ENCODE peak calls at places on chromosomes 2 and 18, in nine cellular contexts. One of them, this sample, is unnamed.

GRCh38 chr2:31151501-31151900 is 13.3 kb upstream of the GALNT14 start:
- DNase-seq in RWPE1: no peak
- DNase-seq in HCEC 1CT: no peak
- DNase-seq in Calu3: no peak
- DNase-seq in anterior cingulate cortex: no peak
- DNase-seq in AG08395: no peak
- DNase-seq in D341Med: no peak
- DNase-seq in T-helper 2 cell: no peak
- DNase-seq in HT-29: peak
- DNase-seq in this sample: no peak

GRCh38 chr18:14969507-14969906 is 221.5 kb downstream of the ANKRD30B start:
- DNase-seq in RWPE1: no peak
- DNase-seq in HCEC 1CT: no peak
- DNase-seq in Calu3: no peak
- DNase-seq in anterior cingulate cortex: no peak
- DNase-seq in AG08395: no peak
- DNase-seq in D341Med: no peak
- DNase-seq in T-helper 2 cell: no peak
- DNase-seq in HT-29: no peak
- DNase-seq in this sample: no peak

GRCh38 chr2:230600285-230600684 is 112.4 kb upstream of the CAB39 start:
- DNase-seq in RWPE1: no peak
- DNase-seq in HCEC 1CT: no peak
- DNase-seq in Calu3: no peak
- DNase-seq in anterior cingulate cortex: no peak
- DNase-seq in AG08395: no peak
- DNase-seq in D341Med: no peak
- DNase-seq in T-helper 2 cell: no peak
- DNase-seq in HT-29: no peak
- DNase-seq in this sample: no peak

GRCh38 chr2:106160786-106161261 is 33.3 kb downstream of the UXS1 start:
- DNase-seq in RWPE1: no peak
- DNase-seq in HCEC 1CT: no peak
- DNase-seq in Calu3: no peak
- DNase-seq in anterior cingulate cortex: no peak
- DNase-seq in AG08395: no peak
- DNase-seq in D341Med: no peak
- DNase-seq in T-helper 2 cell: no peak
- DNase-seq in HT-29: no peak
- DNase-seq in this sample: no peak

GRCh38 chr2:17821535-17822451 is 5.5 kb downstream of the MSGN1 start:
- DNase-seq in RWPE1: no peak
- DNase-seq in HCEC 1CT: no peak
- DNase-seq in Calu3: no peak
- DNase-seq in anterior cingulate cortex: no peak
- DNase-seq in AG08395: no peak
- DNase-seq in D341Med: no peak
- DNase-seq in T-helper 2 cell: no peak
- DNase-seq in HT-29: no peak
- DNase-seq in this sample: no peak

GRCh38 chr2:166344286-166345113 is 31.2 kb downstream of the SCN9A start:
- DNase-seq in RWPE1: no peak
- DNase-seq in HCEC 1CT: peak
- DNase-seq in Calu3: no peak
- DNase-seq in anterior cingulate cortex: no peak
- DNase-seq in AG08395: peak
- DNase-seq in D341Med: no peak
- DNase-seq in T-helper 2 cell: no peak
- DNase-seq in HT-29: no peak
- DNase-seq in this sample: no peak

GRCh38 chr2:163808406-163808805 is 72.6 kb upstream of the FIGN start:
- DNase-seq in RWPE1: no peak
- DNase-seq in HCEC 1CT: no peak
- DNase-seq in Calu3: no peak
- DNase-seq in anterior cingulate cortex: no peak
- DNase-seq in AG08395: no peak
- DNase-seq in D341Med: no peak
- DNase-seq in T-helper 2 cell: no peak
- DNase-seq in HT-29: peak
- DNase-seq in this sample: no peak

GRCh38 chr2:224892574-224893204 is 149.6 kb downstream of the DOCK10 start:
- DNase-seq in RWPE1: no peak
- DNase-seq in HCEC 1CT: no peak
- DNase-seq in Calu3: no peak
- DNase-seq in anterior cingulate cortex: no peak
- DNase-seq in AG08395: no peak
- DNase-seq in D341Med: no peak
- DNase-seq in T-helper 2 cell: no peak
- DNase-seq in HT-29: no peak
- DNase-seq in this sample: no peak

GRCh38 chr2:241959751-241960269 is 90.3 kb downstream of the RTP5 start:
- DNase-seq in RWPE1: no peak
- DNase-seq in HCEC 1CT: no peak
- DNase-seq in Calu3: no peak
- DNase-seq in anterior cingulate cortex: no peak
- DNase-seq in AG08395: no peak
- DNase-seq in D341Med: no peak
- DNase-seq in T-helper 2 cell: no peak
- DNase-seq in HT-29: no peak
- DNase-seq in this sample: no peak

GRCh38 chr2:98394595-98395153 is 48.4 kb downstream of the CNGA3 start:
- DNase-seq in RWPE1: no peak
- DNase-seq in HCEC 1CT: no peak
- DNase-seq in Calu3: no peak
- DNase-seq in anterior cingulate cortex: no peak
- DNase-seq in AG08395: no peak
- DNase-seq in D341Med: no peak
- DNase-seq in T-helper 2 cell: no peak
- DNase-seq in HT-29: no peak
- DNase-seq in this sample: no peak

GRCh38 chr2:24124003-24124585 is 825 bp downstream of the FAM228B start:
- DNase-seq in RWPE1: no peak
- DNase-seq in HCEC 1CT: no peak
- DNase-seq in Calu3: no peak
- DNase-seq in anterior cingulate cortex: no peak
- DNase-seq in AG08395: peak
- DNase-seq in D341Med: no peak
- DNase-seq in T-helper 2 cell: no peak
- DNase-seq in HT-29: peak
- DNase-seq in this sample: no peak

GRCh38 chr2:115887209-115887776 is 1444.9 kb downstream of the DPP10 start:
- DNase-seq in RWPE1: no peak
- DNase-seq in HCEC 1CT: no peak
- DNase-seq in Calu3: no peak
- DNase-seq in anterior cingulate cortex: no peak
- DNase-seq in AG08395: no peak
- DNase-seq in D341Med: no peak
- DNase-seq in T-helper 2 cell: no peak
- DNase-seq in HT-29: no peak
- DNase-seq in this sample: no peak

GRCh38 chr2:23599691-23600090 is 214.7 kb downstream of the KLHL29 start:
- DNase-seq in RWPE1: no peak
- DNase-seq in HCEC 1CT: no peak
- DNase-seq in Calu3: no peak
- DNase-seq in anterior cingulate cortex: no peak
- DNase-seq in AG08395: no peak
- DNase-seq in D341Med: no peak
- DNase-seq in T-helper 2 cell: no peak
- DNase-seq in HT-29: no peak
- DNase-seq in this sample: peak

GRCh38 chr18:22485808-22486244 is 68.1 kb upstream of the CTAGE1 start:
- DNase-seq in RWPE1: peak
- DNase-seq in HCEC 1CT: peak
- DNase-seq in Calu3: no peak
- DNase-seq in anterior cingulate cortex: no peak
- DNase-seq in AG08395: peak
- DNase-seq in D341Med: no peak
- DNase-seq in T-helper 2 cell: no peak
- DNase-seq in HT-29: no peak
- DNase-seq in this sample: no peak

GRCh38 chr2:121810959-121811853 is 55.8 kb downstream of the TSN start:
- DNase-seq in RWPE1: peak
- DNase-seq in HCEC 1CT: peak
- DNase-seq in Calu3: peak
- DNase-seq in anterior cingulate cortex: peak
- DNase-seq in AG08395: peak
- DNase-seq in D341Med: peak
- DNase-seq in T-helper 2 cell: no peak
- DNase-seq in HT-29: peak
- DNase-seq in this sample: peak

GRCh38 chr2:201854221-201854801 is 48.0 kb downstream of the CDK15 start:
- DNase-seq in RWPE1: peak
- DNase-seq in HCEC 1CT: peak
- DNase-seq in Calu3: peak
- DNase-seq in anterior cingulate cortex: no peak
- DNase-seq in AG08395: peak
- DNase-seq in D341Med: no peak
- DNase-seq in T-helper 2 cell: no peak
- DNase-seq in HT-29: no peak
- DNase-seq in this sample: no peak

GRCh38 chr2:119435148-119435952 is 3.7 kb downstream of the TMEM37 start:
- DNase-seq in RWPE1: no peak
- DNase-seq in HCEC 1CT: no peak
- DNase-seq in Calu3: no peak
- DNase-seq in anterior cingulate cortex: no peak
- DNase-seq in AG08395: no peak
- DNase-seq in D341Med: peak
- DNase-seq in T-helper 2 cell: no peak
- DNase-seq in HT-29: no peak
- DNase-seq in this sample: peak

GRCh38 chr18:50817898-50818250 is 1.9 kb downstream of the MRO start:
- DNase-seq in RWPE1: no peak
- DNase-seq in HCEC 1CT: no peak
- DNase-seq in Calu3: no peak
- DNase-seq in anterior cingulate cortex: no peak
- DNase-seq in AG08395: no peak
- DNase-seq in D341Med: no peak
- DNase-seq in T-helper 2 cell: no peak
- DNase-seq in HT-29: no peak
- DNase-seq in this sample: no peak

GRCh38 chr2:181300600-181301291 is 156.4 kb upstream of the ITGA4 start:
- DNase-seq in RWPE1: no peak
- DNase-seq in HCEC 1CT: no peak
- DNase-seq in Calu3: no peak
- DNase-seq in anterior cingulate cortex: no peak
- DNase-seq in AG08395: no peak
- DNase-seq in D341Med: no peak
- DNase-seq in T-helper 2 cell: no peak
- DNase-seq in HT-29: no peak
- DNase-seq in this sample: no peak

GRCh38 chr18:29218101-29218500 is 1041.2 kb upstream of the CDH2 start:
- DNase-seq in RWPE1: no peak
- DNase-seq in HCEC 1CT: no peak
- DNase-seq in Calu3: no peak
- DNase-seq in anterior cingulate cortex: no peak
- DNase-seq in AG08395: no peak
- DNase-seq in D341Med: no peak
- DNase-seq in T-helper 2 cell: no peak
- DNase-seq in HT-29: no peak
- DNase-seq in this sample: no peak

GRCh38 chr2:172086349-172087190 is 1.3 kb downstream of the DLX1 start:
- DNase-seq in RWPE1: no peak
- DNase-seq in HCEC 1CT: no peak
- DNase-seq in Calu3: peak
- DNase-seq in anterior cingulate cortex: no peak
- DNase-seq in AG08395: no peak
- DNase-seq in D341Med: peak
- DNase-seq in T-helper 2 cell: no peak
- DNase-seq in HT-29: peak
- DNase-seq in this sample: no peak

GRCh38 chr18:74194691-74195090 is 46.4 kb downstream of the TIMM21 start:
- DNase-seq in RWPE1: no peak
- DNase-seq in HCEC 1CT: no peak
- DNase-seq in Calu3: no peak
- DNase-seq in anterior cingulate cortex: no peak
- DNase-seq in AG08395: no peak
- DNase-seq in D341Med: no peak
- DNase-seq in T-helper 2 cell: no peak
- DNase-seq in HT-29: no peak
- DNase-seq in this sample: no peak

GRCh38 chr2:30664761-30665358 is 142.4 kb downstream of the CAPN13 start:
- DNase-seq in RWPE1: peak
- DNase-seq in HCEC 1CT: peak
- DNase-seq in Calu3: peak
- DNase-seq in anterior cingulate cortex: no peak
- DNase-seq in AG08395: peak
- DNase-seq in D341Med: no peak
- DNase-seq in T-helper 2 cell: no peak
- DNase-seq in HT-29: no peak
- DNase-seq in this sample: no peak

GRCh38 chr2:134206573-134206972 is 47.3 kb upstream of the MGAT5 start:
- DNase-seq in RWPE1: no peak
- DNase-seq in HCEC 1CT: peak
- DNase-seq in Calu3: peak
- DNase-seq in anterior cingulate cortex: no peak
- DNase-seq in AG08395: peak
- DNase-seq in D341Med: no peak
- DNase-seq in T-helper 2 cell: no peak
- DNase-seq in HT-29: no peak
- DNase-seq in this sample: peak

GRCh38 chr2:62147610-62148301 is 48.2 kb upstream of the B3GNT2 start:
- DNase-seq in RWPE1: peak
- DNase-seq in HCEC 1CT: peak
- DNase-seq in Calu3: no peak
- DNase-seq in anterior cingulate cortex: no peak
- DNase-seq in AG08395: peak
- DNase-seq in D341Med: no peak
- DNase-seq in T-helper 2 cell: no peak
- DNase-seq in HT-29: no peak
- DNase-seq in this sample: no peak

GRCh38 chr2:8424997-8425900 is 256.6 kb upstream of the ID2 start:
- DNase-seq in RWPE1: no peak
- DNase-seq in HCEC 1CT: no peak
- DNase-seq in Calu3: no peak
- DNase-seq in anterior cingulate cortex: no peak
- DNase-seq in AG08395: no peak
- DNase-seq in D341Med: no peak
- DNase-seq in T-helper 2 cell: no peak
- DNase-seq in HT-29: no peak
- DNase-seq in this sample: no peak

GRCh38 chr18:26309283-26309682 is 83.0 kb downstream of the TAF4B start:
- DNase-seq in RWPE1: peak
- DNase-seq in HCEC 1CT: peak
- DNase-seq in Calu3: no peak
- DNase-seq in anterior cingulate cortex: no peak
- DNase-seq in AG08395: peak
- DNase-seq in D341Med: no peak
- DNase-seq in T-helper 2 cell: no peak
- DNase-seq in HT-29: no peak
- DNase-seq in this sample: no peak

GRCh38 chr2:164922119-164922518 is 33.2 kb downstream of the SLC38A11 start:
- DNase-seq in RWPE1: no peak
- DNase-seq in HCEC 1CT: peak
- DNase-seq in Calu3: no peak
- DNase-seq in anterior cingulate cortex: no peak
- DNase-seq in AG08395: peak
- DNase-seq in D341Med: no peak
- DNase-seq in T-helper 2 cell: no peak
- DNase-seq in HT-29: no peak
- DNase-seq in this sample: no peak

GRCh38 chr2:239128706-239129105 is 272.1 kb downstream of the HDAC4 start:
- DNase-seq in RWPE1: no peak
- DNase-seq in HCEC 1CT: no peak
- DNase-seq in Calu3: no peak
- DNase-seq in anterior cingulate cortex: no peak
- DNase-seq in AG08395: no peak
- DNase-seq in D341Med: no peak
- DNase-seq in T-helper 2 cell: no peak
- DNase-seq in HT-29: no peak
- DNase-seq in this sample: no peak

GRCh38 chr2:65842104-65842503 is 409.7 kb upstream of the SPRED2 start:
- DNase-seq in RWPE1: no peak
- DNase-seq in HCEC 1CT: no peak
- DNase-seq in Calu3: no peak
- DNase-seq in anterior cingulate cortex: no peak
- DNase-seq in AG08395: no peak
- DNase-seq in D341Med: no peak
- DNase-seq in T-helper 2 cell: no peak
- DNase-seq in HT-29: no peak
- DNase-seq in this sample: no peak

GRCh38 chr2:204012081-204012653 is 75.6 kb downstream of the ICOS start:
- DNase-seq in RWPE1: peak
- DNase-seq in HCEC 1CT: no peak
- DNase-seq in Calu3: peak
- DNase-seq in anterior cingulate cortex: no peak
- DNase-seq in AG08395: no peak
- DNase-seq in D341Med: no peak
- DNase-seq in T-helper 2 cell: no peak
- DNase-seq in HT-29: peak
- DNase-seq in this sample: no peak

This sample was measured in tibial artery.